ENCODE peak calls at places on chromosomes 4 and X, in six cellular contexts. G is HL-60; Z is testis; K is kidney epithelial cell; H is effector memory CD4-positive, alpha-beta T cell; E is cardiac muscle cell. V is an unnamed sample. For H3K27me3, the result is how much of the 10 kb centered on the place peaks cover.

GRCh38 chr4:139484861-139485311 is 31.0 kb downstream of the RAB33B start:
- DNase-seq in G (no peak), H (no peak), K (no peak), Z (no peak), E (no peak), V (no peak)

GRCh38 chr4:17030543-17030942 is 132.1 kb upstream of the LDB2 start:
- DNase-seq in Z (no peak), G (no peak), E (peak), K (peak), H (no peak), V (no peak)

GRCh38 chrX:72634321-72634720 is 61.7 kb upstream of the HDAC8 start:
- DNase-seq in K (no peak), E (peak), H (no peak), G (no peak), Z (no peak), V (no peak)

GRCh38 chrX:120534413-120535205 is 26.2 kb downstream of the CUL4B start:
- DNase-seq in G (no peak), K (no peak), H (no peak), E (no peak), Z (no peak), V (no peak)

GRCh38 chrX:71107762-71108360 is 1.3 kb upstream of the CXorf65 start:
- DNase-seq in G (no peak), Z (no peak), K (no peak), H (no peak), E (peak), V (no peak)

GRCh38 chrX:20026278-20026677 is 35.4 kb upstream of the BCLAF3 start:
- DNase-seq in G (no peak), H (no peak), E (peak), K (peak), Z (no peak), V (no peak)

GRCh38 chr4:145345401-145345800 is 136.3 kb upstream of the SMAD1 start:
- DNase-seq in Z (no peak), E (no peak), K (no peak), G (no peak), H (no peak), V (no peak)

GRCh38 chrX:40571600-40571999 is 9.2 kb upstream of the ATP6AP2 start:
- DNase-seq in K (no peak), G (no peak), H (no peak), E (no peak), Z (no peak), V (no peak)

GRCh38 chrX:126994011-126994410 is 174.5 kb downstream of the PRR32 start:
- DNase-seq in Z (peak), K (no peak), E (no peak), G (no peak), H (no peak), V (peak)

GRCh38 chrX:13716455-13716854 is 18.0 kb downstream of the TRAPPC2 start:
- DNase-seq in G (no peak), K (no peak), H (no peak), Z (no peak), E (no peak), V (no peak)

GRCh38 chrX:28628101-28628500 is 40.9 kb downstream of the IL1RAPL1 start:
- DNase-seq in E (no peak), Z (no peak), G (no peak), K (no peak), H (no peak), V (no peak)

GRCh38 chr4:123562994-123563745 is 166.6 kb downstream of the SPRY1 start:
- DNase-seq in E (peak), H (no peak), K (no peak), G (no peak), Z (no peak), V (no peak)

GRCh38 chrX:154376768-154377167 is 2.3 kb upstream of the EMD start:
- DNase-seq in H (no peak), E (peak), K (no peak), G (no peak), Z (no peak), V (no peak)

GRCh38 chrX:149453911-149454820 is 50.9 kb downstream of the IDS start:
- DNase-seq in E (no peak), H (no peak), K (no peak), Z (no peak), G (no peak), V (no peak)

GRCh38 chrX:24465524-24465850 is 401 bp downstream of the PDK3 start:
- DNase-seq in H (peak), G (no peak), K (no peak), Z (no peak), E (no peak), V (no peak)

GRCh38 chr4:117898496-117898895 is 135.8 kb upstream of the NDST3 start:
- DNase-seq in E (no peak), K (peak), H (no peak), G (no peak), Z (no peak), V (no peak)

GRCh38 chr4:116925900-116926457 is 159.4 kb downstream of the TRAM1L1 start:
- DNase-seq in Z (peak), G (no peak), H (no peak), E (no peak), K (no peak), V (peak)

GRCh38 chrX:13029341-13029740 is 15.1 kb downstream of the FAM9C start:
- DNase-seq in Z (peak), E (peak), K (no peak), G (no peak), H (no peak), V (peak)

GRCh38 chrX:19758536-19758935 is 128.9 kb downstream of the SH3KBP1 start:
- DNase-seq in Z (no peak), E (no peak), G (peak), H (no peak), K (no peak), V (no peak)

GRCh38 chr4:140267576-140267975 is 105.9 kb upstream of the SCOC start:
- DNase-seq in E (no peak), H (no peak), G (no peak), Z (no peak), K (no peak), V (no peak)

GRCh38 chrX:17242470-17242869 is 132.5 kb upstream of the NHS start:
- DNase-seq in G (no peak), E (peak), K (peak), H (no peak), Z (peak), V (peak)

GRCh38 chr4:65367306-65367705 is 303.0 kb downstream of the EPHA5 start:
- DNase-seq in H (no peak), K (no peak), E (no peak), G (no peak), Z (no peak), V (no peak)

GRCh38 chr4:26029512-26030131 is 115.6 kb downstream of the SMIM20 start:
- DNase-seq in E (no peak), K (no peak), Z (no peak), G (no peak), H (no peak), V (no peak)

GRCh38 chr4:168881754-168882153 is 128.3 kb downstream of the CBR4 start:
- DNase-seq in E (no peak), Z (no peak), G (no peak), H (no peak), K (no peak), V (peak)

GRCh38 chr4:83010522-83011318 is at the start of gene LIN54:
- DNase-seq in K (peak), E (peak), G (peak), Z (peak), H (peak), V (peak)

GRCh38 chr4:37891221-37892159 is 606 bp downstream of the TBC1D1 start:
- DNase-seq in Z (peak), K (no peak), H (peak), G (peak), E (peak), V (peak)

GRCh38 chr4:128516568-128516967 is 229.0 kb upstream of the PGRMC2 start:
- DNase-seq in H (no peak), Z (no peak), E (peak), K (no peak), G (no peak), V (no peak)

GRCh38 chr4:78845469-78845868 is 69.3 kb downstream of the BMP2K start:
- DNase-seq in K (no peak), E (peak), G (peak), H (no peak), Z (no peak), V (no peak)

GRCh38 chrX:21373637-21374162 is 518 bp upstream of the CNKSR2 start:
- DNase-seq in H (no peak), K (no peak), G (no peak), E (no peak), Z (peak), V (peak)

GRCh38 chr4:149708513-149709175 is 107.0 kb downstream of the IQCM start:
- DNase-seq in K (peak), E (no peak), G (no peak), H (no peak), Z (no peak), V (no peak)

GRCh38 chrX:133698298-133698697 is 283.0 kb upstream of the GPC4 start:
- DNase-seq in K (no peak), E (peak), G (no peak), H (no peak), Z (peak), V (no peak)

GRCh38 chrX:17459596-17459995 is 84.6 kb downstream of the NHS start:
- DNase-seq in G (no peak), Z (no peak), K (peak), H (no peak), E (peak), V (no peak)

GRCh38 chrX:23792861-23793553 is 10.0 kb downstream of the SAT1 start:
- DNase-seq in E (no peak), K (no peak), G (no peak), H (no peak), Z (no peak), V (no peak)

GRCh38 chr4:88697113-88697512 is 516 bp downstream of the NAP1L5 start:
- DNase-seq in H (no peak), E (peak), G (no peak), K (no peak), Z (peak), V (peak)

GRCh38 chr4:138045036-138045435 is 197.1 kb downstream of the SLC7A11 start:
- DNase-seq in Z (no peak), G (no peak), K (no peak), E (no peak), H (no peak), V (no peak)

GRCh38 chrX:71367396-71367795 is 1.2 kb downstream of the TAF1 start:
- DNase-seq in G (no peak), K (no peak), Z (no peak), E (no peak), H (no peak), V (no peak)

GRCh38 chr4:185700048-185700447 is 111.9 kb downstream of the SORBS2 start:
- DNase-seq in H (no peak), K (no peak), E (no peak), G (no peak), Z (no peak), V (peak)

GRCh38 chr4:19748470-19748869 is 503.2 kb upstream of the SLIT2 start:
- DNase-seq in G (no peak), E (peak), H (no peak), K (no peak), Z (peak), V (peak)

GRCh38 chr4:1755297-1755696 is 34.0 kb downstream of the TACC3 start:
- DNase-seq in G (no peak), Z (no peak), E (no peak), K (no peak), H (no peak), V (no peak)

GRCh38 chr4:87026795-87027495 is 92.1 kb downstream of the AFF1 start:
- DNase-seq in Z (no peak), G (no peak), K (no peak), H (no peak), E (no peak), V (peak)

GRCh38 chr4:87030606-87031441 is 96.0 kb downstream of the AFF1 start:
- DNase-seq in H (no peak), E (peak), G (no peak), Z (peak), K (no peak), V (no peak)

GRCh38 chr4:87030124-87030523 is 95.3 kb downstream of the AFF1 start:
- DNase-seq in K (no peak), E (no peak), G (no peak), Z (no peak), H (no peak), V (no peak)

GRCh38 chr4:87031946-87032345 is 97.1 kb downstream of the AFF1 start:
- DNase-seq in E (peak), G (no peak), K (no peak), Z (no peak), H (no peak), V (no peak)

GRCh38 chr4:87029356-87029755 is 94.5 kb downstream of the AFF1 start:
- DNase-seq in K (no peak), E (no peak), G (no peak), H (no peak), Z (peak), V (no peak)
- H3K4me3 ChIP-seq in K (no peak), E (no peak), G (no peak), H (no peak), Z (no peak), V (no peak)

DNA sequence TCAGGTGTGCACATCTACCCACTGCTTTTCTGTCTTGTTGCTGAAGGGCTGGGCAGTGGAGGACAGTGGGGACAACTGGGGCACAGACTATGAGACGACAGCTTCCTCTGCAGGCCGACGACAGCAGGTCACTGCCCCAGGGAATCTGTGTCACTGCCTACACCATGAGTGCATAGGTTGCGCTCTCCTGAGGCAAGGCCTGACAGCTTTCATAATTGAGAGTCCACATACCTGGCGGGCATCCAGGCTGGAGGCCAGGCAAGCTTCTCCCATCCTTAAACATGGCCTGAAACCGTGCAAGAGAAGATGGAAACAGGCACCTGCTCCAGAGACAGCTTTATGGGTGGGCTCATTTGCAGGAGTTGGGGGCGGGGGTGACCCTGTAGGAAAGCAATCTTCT is 3.0 kb downstream of the ANOS1 start:
- DNase-seq in H (no peak), G (no peak), K (no peak), E (no peak), Z (no peak), V (peak)
- H3K27me3 ChIP-seq in H (under half), G (under half), K (under half), E (under half), Z (under half), V (under half)

GRCh38 chr4:45640281-45640680 is 483.6 kb downstream of the GABRG1 start:
- DNase-seq in H (no peak), G (no peak), Z (no peak), E (no peak), K (no peak), V (no peak)
- H3K4me3 ChIP-seq in H (no peak), G (no peak), Z (no peak), E (no peak), K (no peak), V (no peak)

DNA sequence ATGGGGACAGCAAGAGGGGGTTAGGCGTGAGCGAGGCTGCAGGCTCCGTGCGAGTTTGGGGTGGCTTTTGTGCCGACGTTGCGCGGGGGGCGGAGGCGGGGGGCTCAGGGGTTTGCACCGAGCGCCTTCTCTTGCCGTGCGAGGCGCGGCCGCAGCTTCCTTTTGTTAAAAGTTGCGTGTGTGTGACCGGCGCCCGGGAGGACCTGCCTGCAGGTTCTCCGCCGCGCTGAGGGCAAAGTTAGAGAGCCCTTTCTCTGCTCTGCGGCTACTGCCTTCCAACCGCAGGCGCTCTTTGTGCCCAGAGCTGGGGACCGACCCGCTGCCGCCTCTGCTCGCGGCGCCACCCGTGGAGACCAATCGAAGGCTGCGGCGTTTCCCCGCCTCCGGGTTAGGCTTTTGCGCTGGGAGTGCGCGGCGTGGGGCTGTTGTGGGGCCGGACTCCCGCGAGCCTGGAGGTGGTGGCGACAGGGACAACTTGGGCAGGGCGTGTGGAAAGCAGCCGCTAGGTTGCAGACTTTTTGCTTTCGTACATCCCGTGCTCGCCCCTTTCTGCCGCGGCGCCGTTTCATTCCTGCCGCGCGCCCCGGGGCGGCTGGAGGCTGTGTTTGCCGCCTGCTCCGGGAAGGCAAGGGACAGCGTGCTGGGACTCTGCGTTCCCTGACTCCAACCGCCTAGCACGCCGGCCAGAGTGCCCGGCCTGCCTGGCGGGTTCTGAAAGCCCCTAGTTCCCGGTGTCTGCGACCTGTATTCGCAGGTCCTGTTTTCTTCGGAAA is 750 bp downstream of the KIT start:
- DNase-seq in G (peak), H (no peak), Z (peak), E (peak), K (no peak), V (peak)
- H3K27me3 ChIP-seq in G (under half), H (under half), Z (under half), E (half or more), K (under half), V (under half)

DNA sequence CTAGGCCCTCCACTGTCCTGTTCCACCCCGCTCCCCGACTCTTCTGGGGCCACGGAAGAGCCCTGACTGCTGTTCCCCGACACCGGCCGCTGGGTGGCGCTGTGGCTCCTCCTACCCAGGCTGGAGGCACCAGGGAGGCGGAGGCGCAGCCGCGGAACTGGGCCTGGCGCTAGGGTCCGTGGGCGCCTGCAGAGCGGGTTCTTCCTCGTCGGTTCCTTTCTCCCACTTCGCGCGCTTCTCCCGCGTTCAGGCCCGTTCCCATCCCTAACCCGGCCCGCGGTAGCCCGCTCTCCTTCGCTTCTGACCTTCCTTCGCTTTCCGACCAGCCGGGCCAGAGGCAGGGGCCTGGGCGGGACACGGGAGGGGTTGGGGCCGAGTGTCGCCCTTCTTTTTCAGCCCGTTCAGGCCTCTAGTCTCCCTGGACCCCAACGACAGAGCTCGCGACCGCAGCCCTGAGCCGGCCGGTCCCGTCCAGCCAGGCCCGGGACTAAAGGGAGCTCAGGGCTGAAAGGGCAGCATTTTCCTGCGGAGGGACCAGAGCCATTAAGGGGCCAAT is 34.3 kb downstream of the NALF2 start:
- DNase-seq in H (peak), K (no peak), G (peak), E (peak), Z (peak), V (peak)
- H3K4me3 ChIP-seq in H (peak), K (peak), G (no peak), E (peak), Z (peak), V (no peak)

DNA sequence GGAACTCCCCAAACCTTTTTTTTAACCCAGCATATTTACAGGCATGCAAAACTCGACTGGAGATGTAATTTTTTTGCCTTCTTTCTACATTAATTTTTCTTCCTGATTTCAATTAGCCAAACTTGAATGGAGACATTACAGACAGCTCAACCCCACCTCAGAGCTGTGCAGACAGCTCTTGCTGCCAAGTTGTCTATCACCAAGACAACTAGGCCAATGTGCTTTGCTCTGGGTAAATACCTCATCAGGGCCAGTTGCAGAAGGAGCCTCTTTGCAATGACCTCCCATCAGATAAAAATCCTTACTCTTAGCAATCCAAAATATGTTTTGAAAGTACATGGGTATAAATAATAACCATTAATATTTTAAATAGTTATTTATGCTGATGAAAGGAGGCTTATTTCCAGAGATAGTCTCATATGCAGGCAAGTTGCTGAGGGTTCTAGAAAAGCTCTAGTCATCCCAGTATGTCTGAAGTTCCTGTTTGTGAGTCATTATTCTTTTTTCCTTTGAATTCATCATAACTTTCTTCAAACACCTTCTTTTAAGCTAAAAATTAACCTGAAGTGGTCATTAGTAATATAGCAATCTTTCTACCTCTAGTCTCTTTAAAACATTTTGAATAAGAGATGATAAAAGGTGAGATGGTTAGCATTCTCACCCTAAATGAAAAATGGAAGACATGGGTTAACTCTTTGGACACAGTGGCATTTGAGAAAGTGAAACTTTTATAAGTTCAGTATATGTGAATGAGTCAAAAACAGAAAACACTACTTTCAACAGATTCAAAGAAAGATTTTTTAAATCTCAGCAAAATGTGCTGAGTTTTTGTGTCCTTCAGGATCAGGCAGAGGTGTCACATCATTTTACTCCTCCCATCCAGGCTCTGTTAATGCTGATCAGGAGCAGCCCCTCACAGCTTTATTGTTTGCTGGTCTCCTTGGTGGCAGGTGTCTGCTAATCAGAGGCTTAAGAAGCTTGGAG is 475.5 kb upstream of the FGF16 start:
- DNase-seq in G (no peak), Z (no peak), K (no peak), H (no peak), E (no peak), V (no peak)
- H3K27me3 ChIP-seq in G (under half), Z (under half), K (under half), H (under half), E (under half), V (under half)

GRCh38 chr4:108359130-108359709 is 190.5 kb upstream of the LEF1 start:
- DNase-seq in E (no peak), Z (no peak), K (no peak), H (no peak), G (no peak), V (no peak)

GRCh38 chr4:108360857-108361820 is 192.4 kb upstream of the LEF1 start:
- DNase-seq in Z (no peak), G (no peak), K (peak), E (peak), H (no peak), V (peak)

GRCh38 chr4:108361886-108362285 is 193.2 kb upstream of the LEF1 start:
- DNase-seq in H (no peak), K (no peak), E (no peak), Z (no peak), G (no peak), V (no peak)

GRCh38 chr4:108356209-108356535 is 187.4 kb upstream of the LEF1 start:
- DNase-seq in G (no peak), K (no peak), H (no peak), Z (no peak), E (no peak), V (no peak)

GRCh38 chr4:108359936-108360681 is 191.4 kb upstream of the LEF1 start:
- DNase-seq in G (no peak), K (no peak), E (no peak), Z (no peak), H (no peak), V (no peak)
- H3K4me3 ChIP-seq in G (no peak), K (no peak), E (no peak), Z (no peak), H (no peak), V (no peak)

GRCh38 chr4:54098375-54098774 is 1.6 kb upstream of the GSX2 start:
- DNase-seq in H (no peak), Z (no peak), E (no peak), G (no peak), K (no peak), V (no peak)
- H3K27me3 ChIP-seq in H (half or more), Z (under half), E (half or more), G (half or more), K (half or more), V (half or more)

V was measured in thyroid gland.